ENCODE peak calls at places on chromosomes 6 and 20, in six cellular contexts. One of them, this sample, is unnamed.

GRCh38 chr20:41989935-41990635 is 371.9 kb upstream of the CHD6 start:
- DNase-seq in breast epithelium: no peak
- DNase-seq in pancreas: no peak
- DNase-seq in Calu3: no peak
- DNase-seq in IMR-90: no peak
- DNase-seq in esophagus squamous epithelium: no peak
- DNase-seq in this sample: no peak

GRCh38 chr20:33803921-33804337 is 7.2 kb upstream of the CHMP4B start:
- DNase-seq in esophagus squamous epithelium: no peak
- DNase-seq in pancreas: no peak
- DNase-seq in breast epithelium: no peak
- DNase-seq in Calu3: no peak
- DNase-seq in IMR-90: peak; percentile 83
- DNase-seq in this sample: no peak

GRCh38 chr6:136728033-136728939 is 64.0 kb downstream of the MAP3K5 start:
- DNase-seq in IMR-90: no peak
- DNase-seq in pancreas: no peak
- DNase-seq in breast epithelium: no peak
- DNase-seq in Calu3: no peak
- DNase-seq in esophagus squamous epithelium: no peak
- DNase-seq in this sample: no peak

GRCh38 chr6:97198181-97198580 is 84.8 kb downstream of the MMS22L start:
- DNase-seq in breast epithelium: no peak
- DNase-seq in pancreas: no peak
- DNase-seq in Calu3: no peak
- DNase-seq in esophagus squamous epithelium: no peak
- DNase-seq in IMR-90: peak; percentile 46
- DNase-seq in this sample: no peak

GRCh38 chr6:146866731-146867414 is 268.1 kb downstream of the ADGB start:
- DNase-seq in breast epithelium: no peak
- DNase-seq in pancreas: no peak
- DNase-seq in esophagus squamous epithelium: no peak
- DNase-seq in IMR-90: no peak
- DNase-seq in Calu3: no peak
- DNase-seq in this sample: no peak

GRCh38 chr20:528923-529594 is 14.5 kb downstream of the CSNK2A1 start:
- DNase-seq in IMR-90: peak; percentile 93
- DNase-seq in pancreas: no peak
- DNase-seq in breast epithelium: no peak
- DNase-seq in Calu3: no peak
- DNase-seq in esophagus squamous epithelium: no peak
- DNase-seq in this sample: no peak

GRCh38 chr20:19756756-19757486 is 1.1 kb upstream of the RIN2 start:
- DNase-seq in esophagus squamous epithelium: no peak
- DNase-seq in breast epithelium: no peak
- DNase-seq in Calu3: no peak
- DNase-seq in IMR-90: no peak
- DNase-seq in pancreas: no peak
- DNase-seq in this sample: no peak

GRCh38 chr20:58893355-58894151 is 41.0 kb downstream of the GNAS start:
- DNase-seq in esophagus squamous epithelium: no peak
- DNase-seq in Calu3: no peak
- DNase-seq in breast epithelium: no peak
- DNase-seq in IMR-90: peak; percentile 34
- DNase-seq in pancreas: no peak
- DNase-seq in this sample: no peak

GRCh38 chr6:162485464-162485863 is 242.1 kb downstream of the PRKN start:
- DNase-seq in Calu3: no peak
- DNase-seq in IMR-90: no peak
- DNase-seq in esophagus squamous epithelium: no peak
- DNase-seq in breast epithelium: no peak
- DNase-seq in pancreas: no peak
- DNase-seq in this sample: no peak

GRCh38 chr6:133286765-133287164 is 45.6 kb downstream of the EYA4 start:
- DNase-seq in pancreas: no peak
- DNase-seq in esophagus squamous epithelium: no peak
- DNase-seq in breast epithelium: no peak
- DNase-seq in Calu3: peak; percentile 39
- DNase-seq in IMR-90: peak; percentile 27
- DNase-seq in this sample: no peak

GRCh38 chr6:109672204-109672603 is 18.8 kb downstream of the AK9 start:
- DNase-seq in IMR-90: peak; percentile 57
- DNase-seq in pancreas: no peak
- DNase-seq in breast epithelium: no peak
- DNase-seq in esophagus squamous epithelium: no peak
- DNase-seq in Calu3: no peak
- DNase-seq in this sample: no peak

GRCh38 chr20:62780204-62780603 is 16.1 kb upstream of the MRGBP start:
- DNase-seq in pancreas: no peak
- DNase-seq in Calu3: no peak
- DNase-seq in IMR-90: no peak
- DNase-seq in breast epithelium: no peak
- DNase-seq in esophagus squamous epithelium: no peak
- DNase-seq in this sample: no peak

GRCh38 chr6:34717466-34717865 is 20.9 kb upstream of the ILRUN start:
- DNase-seq in esophagus squamous epithelium: no peak
- DNase-seq in IMR-90: no peak
- DNase-seq in pancreas: no peak
- DNase-seq in breast epithelium: no peak
- DNase-seq in Calu3: no peak
- DNase-seq in this sample: no peak

GRCh38 chr6:98203170-98203806 is 631.1 kb upstream of the POU3F2 start:
- DNase-seq in Calu3: no peak
- DNase-seq in breast epithelium: no peak
- DNase-seq in pancreas: no peak
- DNase-seq in esophagus squamous epithelium: no peak
- DNase-seq in IMR-90: peak; percentile 0
- DNase-seq in this sample: no peak

GRCh38 chr6:100678027-100678426 is 203.1 kb downstream of the ASCC3 start:
- DNase-seq in esophagus squamous epithelium: no peak
- DNase-seq in breast epithelium: no peak
- DNase-seq in pancreas: no peak
- DNase-seq in Calu3: no peak
- DNase-seq in IMR-90: peak; percentile 28
- DNase-seq in this sample: no peak
- TF ChIP-seq CTCF in esophagus squamous epithelium: no peak
- TF ChIP-seq CTCF in breast epithelium: no peak
- TF ChIP-seq CTCF in pancreas: no peak
- TF ChIP-seq CTCF in Calu3: no peak
- TF ChIP-seq CTCF in IMR-90: peak; percentile 37
- TF ChIP-seq CTCF in this sample: peak; percentile 77

GRCh38 chr6:149316108-149316727 is 1.3 kb upstream of the TAB2 start:
- DNase-seq in pancreas: no peak
- DNase-seq in IMR-90: no peak
- DNase-seq in esophagus squamous epithelium: no peak
- DNase-seq in Calu3: no peak
- DNase-seq in breast epithelium: no peak
- DNase-seq in this sample: no peak

GRCh38 chr6:149317656-149318571 is at the start of gene TAB2:
- DNase-seq in pancreas: no peak
- DNase-seq in Calu3: peak; percentile 20
- DNase-seq in IMR-90: no peak
- DNase-seq in esophagus squamous epithelium: no peak
- DNase-seq in breast epithelium: peak; percentile 32
- DNase-seq in this sample: no peak

GRCh38 chr6:149318581-149319286 is 1.2 kb downstream of the TAB2 start:
- DNase-seq in breast epithelium: no peak
- DNase-seq in Calu3: peak; percentile 7
- DNase-seq in IMR-90: no peak
- DNase-seq in pancreas: no peak
- DNase-seq in esophagus squamous epithelium: no peak
- DNase-seq in this sample: no peak

GRCh38 chr6:149319413-149319812 is 1.9 kb downstream of the TAB2 start:
- DNase-seq in pancreas: no peak
- DNase-seq in esophagus squamous epithelium: no peak
- DNase-seq in Calu3: no peak
- DNase-seq in breast epithelium: no peak
- DNase-seq in IMR-90: no peak
- DNase-seq in this sample: no peak

GRCh38 chr6:149316740-149317655 is 514 bp upstream of the TAB2 start:
- DNase-seq in Calu3: peak; percentile 82
- DNase-seq in esophagus squamous epithelium: peak; percentile 50
- DNase-seq in breast epithelium: peak; percentile 87
- DNase-seq in pancreas: peak; percentile 95
- DNase-seq in IMR-90: peak; percentile 89
- DNase-seq in this sample: peak; percentile 93
- TF ChIP-seq CTCF in Calu3: no peak
- TF ChIP-seq CTCF in esophagus squamous epithelium: no peak
- TF ChIP-seq CTCF in breast epithelium: no peak
- TF ChIP-seq CTCF in pancreas: no peak
- TF ChIP-seq CTCF in IMR-90: no peak
- TF ChIP-seq CTCF in this sample: no peak

GRCh38 chr20:61733216-61733615 is 332.5 kb downstream of the TAF4 start:
- DNase-seq in esophagus squamous epithelium: no peak
- DNase-seq in IMR-90: no peak
- DNase-seq in pancreas: no peak
- DNase-seq in breast epithelium: no peak
- DNase-seq in Calu3: no peak
- DNase-seq in this sample: peak; percentile 74
- TF ChIP-seq CTCF in esophagus squamous epithelium: no peak
- TF ChIP-seq CTCF in IMR-90: no peak
- TF ChIP-seq CTCF in pancreas: no peak
- TF ChIP-seq CTCF in breast epithelium: no peak
- TF ChIP-seq CTCF in Calu3: no peak
- TF ChIP-seq CTCF in this sample: no peak

GRCh38 chr20:21352703-21353102 is 44.6 kb downstream of the NKX2-4 start:
- DNase-seq in IMR-90: peak; percentile 78
- DNase-seq in Calu3: no peak
- DNase-seq in pancreas: no peak
- DNase-seq in esophagus squamous epithelium: no peak
- DNase-seq in breast epithelium: no peak
- DNase-seq in this sample: no peak

GRCh38 chr20:21355981-21356380 is 41.3 kb downstream of the NKX2-4 start:
- DNase-seq in pancreas: no peak
- DNase-seq in IMR-90: no peak
- DNase-seq in Calu3: no peak
- DNase-seq in esophagus squamous epithelium: no peak
- DNase-seq in breast epithelium: no peak
- DNase-seq in this sample: no peak

GRCh38 chr20:21357851-21358250 is 39.5 kb downstream of the NKX2-4 start:
- DNase-seq in IMR-90: peak; percentile 12
- DNase-seq in pancreas: no peak
- DNase-seq in breast epithelium: no peak
- DNase-seq in Calu3: no peak
- DNase-seq in esophagus squamous epithelium: no peak
- DNase-seq in this sample: no peak

DNA sequence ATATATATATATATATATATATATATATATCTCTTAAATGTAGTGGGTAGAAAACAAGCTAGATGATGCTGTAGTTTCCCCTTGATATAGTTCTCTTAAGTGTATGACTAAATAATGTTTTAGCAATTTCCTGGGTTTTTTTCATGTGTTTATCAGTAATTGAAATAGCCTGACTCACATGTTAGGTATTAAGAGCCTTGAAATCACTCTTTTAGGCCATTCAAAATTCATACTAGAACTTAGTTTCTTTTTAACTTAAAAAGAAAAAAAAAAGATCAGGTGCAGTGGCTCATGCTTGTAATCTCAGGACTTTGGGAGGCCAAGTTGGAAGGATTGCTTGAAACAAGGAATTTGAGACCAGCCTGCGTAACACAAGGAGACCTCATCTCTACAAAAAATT is 44.1 kb downstream of the NKX2-4 start:
- DNase-seq in esophagus squamous epithelium: no peak
- DNase-seq in breast epithelium: no peak
- DNase-seq in IMR-90: peak; percentile 78
- DNase-seq in pancreas: no peak
- DNase-seq in Calu3: no peak
- DNase-seq in this sample: no peak
- TF ChIP-seq CTCF in esophagus squamous epithelium: no peak
- TF ChIP-seq CTCF in breast epithelium: no peak
- TF ChIP-seq CTCF in IMR-90: no peak
- TF ChIP-seq CTCF in pancreas: no peak
- TF ChIP-seq CTCF in Calu3: no peak
- TF ChIP-seq CTCF in this sample: no peak

GRCh38 chr20:31682352-31682751 is 40.3 kb downstream of the BCL2L1 start:
- DNase-seq in breast epithelium: no peak
- DNase-seq in pancreas: no peak
- DNase-seq in IMR-90: no peak
- DNase-seq in esophagus squamous epithelium: no peak
- DNase-seq in Calu3: no peak
- DNase-seq in this sample: no peak

GRCh38 chr20:31680286-31681127 is 42.2 kb downstream of the BCL2L1 start:
- DNase-seq in IMR-90: no peak
- DNase-seq in Calu3: no peak
- DNase-seq in breast epithelium: no peak
- DNase-seq in esophagus squamous epithelium: no peak
- DNase-seq in pancreas: no peak
- DNase-seq in this sample: no peak

GRCh38 chr20:31681769-31682168 is 40.9 kb downstream of the BCL2L1 start:
- DNase-seq in esophagus squamous epithelium: no peak
- DNase-seq in Calu3: no peak
- DNase-seq in breast epithelium: no peak
- DNase-seq in IMR-90: no peak
- DNase-seq in pancreas: no peak
- DNase-seq in this sample: no peak

GRCh38 chr20:31679357-31680285 is 41.9 kb downstream of the COX4I2 start:
- DNase-seq in IMR-90: no peak
- DNase-seq in Calu3: no peak
- DNase-seq in breast epithelium: no peak
- DNase-seq in pancreas: no peak
- DNase-seq in esophagus squamous epithelium: no peak
- DNase-seq in this sample: no peak

GRCh38 chr20:31681128-31681727 is 41.4 kb downstream of the BCL2L1 start:
- DNase-seq in esophagus squamous epithelium: no peak
- DNase-seq in Calu3: no peak
- DNase-seq in breast epithelium: no peak
- DNase-seq in IMR-90: no peak
- DNase-seq in pancreas: no peak
- DNase-seq in this sample: no peak
- TF ChIP-seq CTCF in esophagus squamous epithelium: no peak
- TF ChIP-seq CTCF in Calu3: no peak
- TF ChIP-seq CTCF in breast epithelium: no peak
- TF ChIP-seq CTCF in IMR-90: no peak
- TF ChIP-seq CTCF in pancreas: no peak
- TF ChIP-seq CTCF in this sample: no peak

This sample was measured in chondrocyte.